ENCODE peak calls at places on chromosomes 16 and 17, in four cellular contexts. W is SK-N-SH, N is HepG2, S is K562. C is an unnamed sample.

GRCh38 chr16:11835891-11836652 is 15.3 kb downstream of the RSL1D1 start:
- DNase-seq in S (no peak), N (no peak), W (no peak), C (no peak)

GRCh38 chr17:17062356-17062755 is 20.1 kb downstream of the MPRIP start:
- DNase-seq in W (no peak), S (no peak), N (no peak), C (no peak)

GRCh38 chr17:35774499-35774898 is 13.8 kb downstream of the C17orf50 start:
- DNase-seq in N (no peak), S (no peak), W (peak; percentile 85), C (no peak)

GRCh38 chr16:49216593-49216992 is 65.0 kb downstream of the CBLN1 start:
- DNase-seq in W (no peak), N (no peak), S (no peak), C (no peak)

GRCh38 chr16:15518412-15519351 is 84.3 kb downstream of the BMERB1 start:
- DNase-seq in S (no peak), N (no peak), W (no peak), C (no peak)

GRCh38 chr16:20755238-20755637 is 8.6 kb upstream of the ACSM3 start:
- DNase-seq in N (no peak), W (no peak), S (no peak), C (no peak)

GRCh38 chr16:966505-966904 is 4.3 kb downstream of the LMF1 start:
- DNase-seq in S (no peak), N (no peak), W (no peak), C (no peak)

GRCh38 chr16:58661199-58661830 is 23.3 kb downstream of the SLC38A7 start:
- DNase-seq in S (peak; percentile 53), W (peak; percentile 78), N (peak; percentile 85), C (no peak)

GRCh38 chr17:78019367-78019975 is 61.0 kb downstream of the TNRC6C start:
- DNase-seq in N (peak; percentile 53), S (no peak), W (peak; percentile 40), C (peak; percentile 9)

GRCh38 chr17:35630530-35631148 is 43.5 kb downstream of the AP2B1 start:
- DNase-seq in N (no peak), W (no peak), S (no peak), C (no peak)

GRCh38 chr16:77336637-77337036 is 98.2 kb downstream of the ADAMTS18 start:
- DNase-seq in N (no peak), W (no peak), S (no peak), C (no peak)

GRCh38 chr17:41787021-41787418 is 509 bp upstream of the JUP start:
- DNase-seq in N (no peak), S (no peak), W (no peak), C (no peak)

GRCh38 chr16:31134625-31135534 is 647 bp downstream of the PRSS8 start:
- DNase-seq in W (no peak), N (no peak), S (peak; percentile 19), C (no peak)

GRCh38 chr17:31559647-31560501 is 168.4 kb downstream of the RAB11FIP4 start:
- DNase-seq in W (no peak), S (no peak), N (no peak), C (no peak)

GRCh38 chr17:35021520-35022380 is 41.4 kb downstream of the LIG3 start:
- DNase-seq in W (no peak), N (no peak), S (no peak), C (no peak)

GRCh38 chr17:74623693-74624093 is at the start of gene CD300E:
- DNase-seq in S (no peak), N (no peak), W (no peak), C (no peak)

GRCh38 chr17:50934672-50935200 is 68.6 kb upstream of the TOB1 start:
- DNase-seq in W (no peak), S (peak; percentile 60), N (no peak), C (no peak)

GRCh38 chr17:43418441-43419374 is 19.9 kb downstream of the ARL4D start:
- DNase-seq in W (no peak), N (peak; percentile 56), S (no peak), C (no peak)

GRCh38 chr16:84986102-84986501 is 25.2 kb downstream of the ZDHHC7 start:
- DNase-seq in N (no peak), S (no peak), W (no peak), C (no peak)
- TF ChIP-seq POLR2AphosphoS5 in N (no peak), S (no peak), W (no peak), C (no peak)

DNA sequence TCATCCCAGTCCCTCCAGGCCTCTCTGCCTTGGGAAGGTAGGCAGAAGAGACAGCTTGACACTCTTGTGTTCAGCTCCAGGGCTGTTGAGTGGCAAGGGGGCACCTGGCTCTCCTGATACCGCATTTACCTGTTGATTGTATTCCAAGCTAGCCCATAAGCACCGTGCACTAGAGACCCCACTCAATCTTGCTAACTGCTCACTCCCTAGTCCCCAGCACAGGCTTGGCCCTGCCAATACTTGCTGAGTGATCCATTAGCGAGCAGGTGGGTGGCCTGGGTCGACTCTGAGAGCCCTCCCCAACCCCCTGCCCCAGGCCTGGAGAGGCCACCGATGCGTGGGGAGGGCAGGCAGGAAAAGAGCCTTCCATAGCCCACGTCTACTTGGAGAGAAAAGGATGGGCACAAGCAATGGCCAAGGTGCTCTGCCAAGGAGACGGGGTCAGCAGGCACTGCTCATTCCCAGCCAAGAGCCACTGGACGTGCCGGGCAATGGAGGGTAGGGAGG is 29.5 kb downstream of the FA2H start:
- DNase-seq in W (no peak), N (no peak), S (no peak), C (no peak)
- TF ChIP-seq NFIC in W (no peak), N (no peak), S (no peak), C (no peak)

DNA sequence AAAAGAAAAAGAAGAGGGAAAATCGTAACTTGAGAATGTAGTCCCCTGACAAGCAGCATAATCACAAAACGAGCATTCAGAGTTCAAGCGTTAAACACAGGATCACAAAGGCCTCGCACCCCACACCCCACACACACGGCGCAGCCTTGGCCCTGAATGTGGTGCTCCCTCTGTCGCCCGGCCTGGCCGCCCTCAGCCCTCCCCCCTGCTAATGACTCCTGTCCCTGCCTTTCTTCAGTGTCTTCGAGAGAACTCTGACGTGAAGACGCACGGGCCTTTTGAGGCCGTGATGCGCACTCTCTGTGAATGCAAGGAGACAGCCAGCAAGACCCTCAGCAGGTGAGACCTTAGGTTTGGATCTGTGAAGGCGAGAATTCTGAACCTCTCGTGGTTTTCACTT is 47.5 kb upstream of the ENDOV start:
- DNase-seq in N (no peak), W (no peak), S (no peak), C (no peak)
- TF ChIP-seq POLR2AphosphoS5 in N (no peak), W (no peak), S (no peak), C (no peak)

DNA sequence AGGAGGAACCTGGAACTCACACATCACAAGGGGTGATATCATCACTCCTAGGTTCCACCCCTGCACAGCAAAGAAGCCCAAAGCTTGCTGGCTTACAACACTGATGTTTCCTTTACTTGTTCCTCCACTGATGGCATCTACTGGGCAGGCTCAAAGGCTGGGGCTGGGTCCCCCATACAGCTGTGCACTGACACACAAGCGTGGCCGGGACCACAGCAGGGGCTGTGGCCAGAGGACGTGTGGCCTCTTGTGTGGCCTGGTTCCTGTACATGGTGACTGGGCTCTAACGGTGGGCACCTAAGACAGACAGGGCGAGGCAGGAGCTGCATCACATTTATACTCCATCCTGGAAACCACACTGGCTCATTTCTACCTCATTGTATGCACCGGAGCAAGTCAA is 264.4 kb upstream of the FOXF1 start:
- DNase-seq in W (no peak), N (no peak), S (no peak), C (no peak)
- TF ChIP-seq NFIC in W (no peak), N (no peak), S (no peak), C (no peak)

GRCh38 chr16:73056911-73057310 is 9.0 kb upstream of the ZFHX3 start:
- DNase-seq in N (no peak), W (no peak), S (no peak), C (no peak)

GRCh38 chr16:73058616-73059409 is 10.9 kb upstream of the ZFHX3 start:
- DNase-seq in W (peak; percentile 77), N (no peak), S (peak; percentile 20), C (no peak)

GRCh38 chr16:73056383-73056782 is 8.5 kb upstream of the ZFHX3 start:
- DNase-seq in S (no peak), W (no peak), N (no peak), C (no peak)

GRCh38 chr16:73058221-73058615 is 10.3 kb upstream of the ZFHX3 start:
- DNase-seq in S (peak; percentile 35), W (peak; percentile 72), N (no peak), C (no peak)

DNA sequence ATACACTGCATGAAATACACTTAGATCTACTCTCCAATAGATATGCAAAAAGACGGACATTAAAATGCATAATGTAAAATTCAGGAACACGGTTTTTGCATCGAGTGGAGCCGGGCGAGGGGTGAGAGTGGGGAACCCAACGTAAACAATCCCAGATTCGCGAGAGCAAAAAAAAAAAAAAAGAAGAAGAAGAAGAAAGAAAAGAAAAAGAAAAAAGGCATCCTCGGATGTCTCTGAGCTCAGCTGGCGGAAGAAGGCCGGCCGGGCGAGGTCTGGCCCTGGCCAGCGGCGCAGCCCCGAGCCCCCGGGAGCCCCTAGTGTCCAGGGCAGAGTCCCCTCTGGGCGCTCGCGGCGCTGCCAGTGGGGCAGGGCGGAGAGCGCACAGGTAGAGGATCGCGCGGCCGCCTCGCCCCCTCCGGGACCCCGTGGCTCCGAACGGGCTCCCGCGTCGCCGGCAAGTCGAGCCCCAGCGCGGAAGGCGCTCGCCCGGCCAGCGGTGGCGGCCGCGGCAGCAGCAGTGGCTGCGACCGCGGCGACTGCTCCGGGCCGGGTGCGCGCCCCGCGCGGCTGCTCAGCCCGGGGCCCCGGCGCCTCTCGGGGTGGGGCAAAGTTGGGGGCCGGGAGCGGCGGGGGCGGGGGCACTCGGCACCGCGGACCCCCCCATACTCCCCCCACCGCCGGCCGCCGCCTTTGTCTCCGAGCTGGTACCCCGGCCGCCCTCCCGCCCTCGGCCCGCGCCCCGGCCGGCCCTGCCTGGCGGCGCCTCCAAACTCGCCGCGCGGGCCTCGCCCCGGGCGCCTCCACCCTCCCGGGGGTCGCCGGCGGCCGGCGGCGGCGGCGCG is 9.7 kb upstream of the ZFHX3 start:
- DNase-seq in N (no peak), S (peak; percentile 43), W (peak; percentile 76), C (no peak)
- TF ChIP-seq POLR2AphosphoS5 in N (no peak), S (no peak), W (peak; percentile 14), C (no peak)